ENCODE peak calls at places on chromosomes 6 and 20, in ten cellular contexts. S is transverse colon, F is HFF-Myc, J is heart right ventricle, B is upper lobe of right lung, T is AG10803, N is SK-N-SH, L is bronchial epithelial cell, C is brain microvascular endothelial cell, A is tibial artery. W is an unnamed sample.

GRCh38 chr6:158706369-158706982 is 56.6 kb downstream of the SYTL3 start:
- DNase-seq in S (peak), F (no peak), J (peak), B (peak), T (peak), N (peak), L (peak), C (peak), A (peak), W (no peak)

GRCh38 chr6:94680672-94681212 is 896.6 kb upstream of the MANEA start:
- DNase-seq in S (no peak), F (no peak), J (no peak), B (no peak), T (no peak), N (no peak), L (peak), C (no peak), A (no peak), W (no peak)

GRCh38 chr6:66896415-66896814 is 1189.4 kb upstream of the EYS start:
- DNase-seq in S (no peak), F (no peak), J (no peak), B (no peak), T (no peak), N (no peak), L (peak), C (no peak), A (no peak), W (no peak)

GRCh38 chr6:135481786-135482369 is 15.7 kb downstream of the AHI1 start:
- DNase-seq in S (no peak), F (no peak), J (no peak), B (no peak), T (peak), N (no peak), L (no peak), C (no peak), A (no peak), W (no peak)

GRCh38 chr20:58407201-58407873 is 18.3 kb downstream of the VAPB start:
- DNase-seq in S (no peak), F (no peak), J (no peak), B (no peak), T (no peak), N (no peak), L (peak), C (no peak), A (no peak), W (no peak)

GRCh38 chr6:82786251-82786650 is 279.4 kb downstream of the UBE3D start:
- DNase-seq in S (no peak), F (no peak), J (no peak), B (no peak), T (no peak), N (no peak), L (no peak), C (no peak), A (no peak), W (no peak)

GRCh38 chr20:49607568-49607967 is 39.6 kb upstream of the PTGIS start:
- DNase-seq in S (no peak), F (no peak), J (no peak), B (no peak), T (no peak), N (no peak), L (no peak), C (no peak), A (no peak), W (no peak)

GRCh38 chr6:163565140-163565539 is 150.6 kb downstream of the QKI start:
- DNase-seq in S (no peak), F (no peak), J (no peak), B (no peak), T (no peak), N (no peak), L (no peak), C (peak), A (no peak), W (no peak)

GRCh38 chr6:163398796-163399195 is 15.7 kb upstream of the QKI start:
- DNase-seq in S (peak), F (no peak), J (peak), B (peak), T (no peak), N (no peak), L (no peak), C (no peak), A (peak), W (no peak)

GRCh38 chr20:23585808-23586734 is 17.8 kb upstream of the CST9L start:
- DNase-seq in S (no peak), F (no peak), J (no peak), B (no peak), T (no peak), N (no peak), L (peak), C (no peak), A (no peak), W (no peak)
- H3K4me3 ChIP-seq in S (no peak), F (no peak), J (no peak), B (no peak), T (no peak), N (no peak), L (no peak), C (no peak), A (no peak), W (no peak)

GRCh38 chr6:161435426-161436065 is 161.7 kb upstream of the AGPAT4 start:
- DNase-seq in S (no peak), F (no peak), J (no peak), B (no peak), T (peak), N (no peak), L (no peak), C (peak), A (no peak), W (no peak)

GRCh38 chr6:161432546-161432945 is 158.7 kb upstream of the AGPAT4 start:
- DNase-seq in S (no peak), F (no peak), J (no peak), B (no peak), T (no peak), N (no peak), L (no peak), C (no peak), A (no peak), W (no peak)

GRCh38 chr6:161434921-161435411 is 161.1 kb upstream of the AGPAT4 start:
- DNase-seq in S (no peak), F (peak), J (no peak), B (no peak), T (peak), N (no peak), L (no peak), C (peak), A (no peak), W (peak)

GRCh38 chr6:161434331-161434730 is 160.5 kb upstream of the AGPAT4 start:
- DNase-seq in S (no peak), F (no peak), J (no peak), B (no peak), T (peak), N (no peak), L (no peak), C (no peak), A (no peak), W (no peak)

DNA sequence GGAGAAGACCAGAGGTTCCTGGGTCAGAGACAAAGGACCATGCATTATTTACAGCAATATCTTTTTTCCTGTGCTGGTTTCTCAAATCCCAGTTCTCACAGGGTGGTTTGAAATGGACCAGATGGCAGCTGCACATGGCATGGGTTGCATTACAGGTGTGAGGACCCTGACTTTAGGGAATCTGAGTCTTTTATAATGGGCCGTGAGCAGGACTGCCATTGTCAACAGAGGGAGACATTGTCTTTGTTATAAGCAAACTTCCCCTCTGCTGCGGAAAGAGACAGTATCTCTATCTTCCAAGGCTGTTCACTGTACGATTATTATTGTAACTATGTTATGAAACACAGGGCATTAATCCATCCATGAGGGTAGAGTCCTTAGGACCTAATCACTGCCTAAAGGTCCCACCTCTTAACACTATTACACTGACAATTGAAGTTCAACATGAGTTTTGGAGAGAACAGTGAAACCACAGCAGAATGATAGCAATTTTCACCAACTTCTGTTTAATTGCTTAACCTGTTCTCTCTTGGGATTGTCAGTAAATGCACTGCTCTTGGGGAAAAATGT is 156.1 kb upstream of the AGPAT4 start:
- DNase-seq in S (no peak), F (no peak), J (no peak), B (no peak), T (peak), N (no peak), L (no peak), C (no peak), A (no peak), W (no peak)
- TF ChIP-seq CTCF in S (no peak), F (peak), J (peak), B (peak), T (peak), N (peak), L (no peak), C (peak), A (no peak), W (no peak)

GRCh38 chr20:44400671-44401051 is 45.2 kb downstream of the HNF4A start:
- DNase-seq in S (no peak), F (no peak), J (no peak), B (no peak), T (no peak), N (no peak), L (no peak), C (no peak), A (no peak), W (no peak)
- H3K4me3 ChIP-seq in S (no peak), F (no peak), J (no peak), B (no peak), T (no peak), N (no peak), L (no peak), C (no peak), A (no peak), W (no peak)

GRCh38 chr20:60857708-60858107 is 394.4 kb upstream of the CDH4 start:
- DNase-seq in S (no peak), F (no peak), J (no peak), B (no peak), T (peak), N (no peak), L (peak), C (no peak), A (no peak), W (peak)

DNA sequence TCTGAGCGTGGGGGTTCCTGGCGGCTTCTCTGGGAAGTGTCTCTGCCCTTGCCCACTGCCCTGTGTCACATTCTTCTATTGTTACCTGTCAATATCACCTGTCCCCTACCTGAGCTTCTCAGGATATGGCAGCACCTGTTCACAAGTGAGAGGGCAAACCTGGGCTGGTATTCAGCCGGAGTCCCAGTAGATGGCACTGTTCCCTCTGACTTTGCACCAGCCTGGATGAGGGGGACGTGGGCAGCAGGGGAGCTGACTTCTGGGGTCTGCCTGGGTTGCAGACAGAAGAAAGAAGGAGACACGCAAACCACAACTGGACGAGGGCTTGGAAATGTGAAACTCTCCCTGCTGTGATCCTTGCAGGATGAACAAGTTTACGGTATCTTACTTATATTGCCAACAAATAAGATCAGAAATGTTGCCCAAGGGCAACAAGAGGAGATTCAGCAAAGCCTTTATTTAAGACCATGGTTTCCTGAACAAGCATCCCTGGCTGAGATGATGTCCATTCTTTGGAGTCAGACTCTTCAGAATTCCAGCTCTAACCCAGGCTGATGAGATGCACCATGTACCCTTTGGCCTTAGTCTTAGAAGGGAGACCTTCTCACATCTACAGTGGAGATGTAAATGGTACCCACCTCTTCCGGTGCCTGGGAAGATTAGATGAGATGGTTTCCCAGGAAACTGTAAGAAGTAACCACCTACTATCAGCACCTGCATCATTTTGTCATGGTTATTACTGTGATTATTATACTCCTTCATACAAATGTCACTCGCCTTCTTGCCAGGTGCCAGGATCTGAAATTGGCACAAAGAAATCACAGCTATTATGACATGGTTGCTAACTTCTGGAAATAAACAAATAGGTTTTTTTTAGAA is 400.0 kb upstream of the CDH4 start:
- DNase-seq in S (no peak), F (no peak), J (no peak), B (no peak), T (no peak), N (peak), L (no peak), C (no peak), A (no peak), W (no peak)
- TF ChIP-seq CTCF in S (no peak), F (peak), J (peak), B (peak), T (peak), N (no peak), L (peak), C (peak), A (no peak), W (peak)

W was measured in AG04449.